ENCODE peak calls at places on chromosomes 5 and 9, in seven cellular contexts. One of them, this sample, is unnamed.
A peak's percentile ranks its signal among the peaks of the same experiment; 100 is the strongest.

GRCh38 chr5:160605266-160605665 is 183.6 kb downstream of the PTTG1 start:
- DNase-seq in GM23338: no peak
- DNase-seq in aorta: no peak
- DNase-seq in cardiac fibroblast: no peak
- DNase-seq in right cardiac atrium: no peak
- DNase-seq in endodermal cell: no peak
- DNase-seq in colonic mucosa: no peak
- DNase-seq in this sample: no peak

GRCh38 chr5:38023353-38023752 is 183.5 kb upstream of the GDNF start:
- DNase-seq in colonic mucosa: no peak
- DNase-seq in GM23338: no peak
- DNase-seq in right cardiac atrium: no peak
- DNase-seq in cardiac fibroblast: no peak
- DNase-seq in endodermal cell: no peak
- DNase-seq in aorta: no peak
- DNase-seq in this sample: no peak

GRCh38 chr5:111016801-111017200 is 54.7 kb upstream of the TSLP start:
- DNase-seq in colonic mucosa: no peak
- DNase-seq in GM23338: no peak
- DNase-seq in aorta: no peak
- DNase-seq in endodermal cell: no peak
- DNase-seq in cardiac fibroblast: peak; percentile 79
- DNase-seq in right cardiac atrium: no peak
- DNase-seq in this sample: no peak

GRCh38 chr5:181047921-181048320 is 7.9 kb downstream of the BTNL9 start:
- DNase-seq in cardiac fibroblast: no peak
- DNase-seq in GM23338: no peak
- DNase-seq in colonic mucosa: no peak
- DNase-seq in aorta: no peak
- DNase-seq in endodermal cell: no peak
- DNase-seq in right cardiac atrium: no peak
- DNase-seq in this sample: no peak

GRCh38 chr5:157143127-157143959 is 678 bp upstream of the MED7 start:
- DNase-seq in right cardiac atrium: peak; percentile 60
- DNase-seq in GM23338: peak; percentile 18
- DNase-seq in colonic mucosa: peak; percentile 59
- DNase-seq in cardiac fibroblast: peak; percentile 46
- DNase-seq in endodermal cell: peak; percentile 45
- DNase-seq in aorta: peak; percentile 71
- DNase-seq in this sample: peak; percentile 64

GRCh38 chr5:14696851-14697250 is 32.3 kb downstream of the OTULIN start:
- DNase-seq in right cardiac atrium: no peak
- DNase-seq in colonic mucosa: no peak
- DNase-seq in GM23338: no peak
- DNase-seq in aorta: no peak
- DNase-seq in cardiac fibroblast: no peak
- DNase-seq in endodermal cell: no peak
- DNase-seq in this sample: no peak

GRCh38 chr9:132877818-132878694 is at the start of gene AK8:
- DNase-seq in right cardiac atrium: peak; percentile 78
- DNase-seq in aorta: peak; percentile 76
- DNase-seq in GM23338: peak; percentile 85
- DNase-seq in endodermal cell: peak; percentile 89
- DNase-seq in cardiac fibroblast: peak; percentile 82
- DNase-seq in colonic mucosa: peak; percentile 68
- DNase-seq in this sample: peak; percentile 78

GRCh38 chr5:61289241-61289640 is 42.8 kb upstream of the ZSWIM6 start:
- DNase-seq in aorta: no peak
- DNase-seq in right cardiac atrium: no peak
- DNase-seq in GM23338: peak; percentile 41
- DNase-seq in cardiac fibroblast: no peak
- DNase-seq in endodermal cell: peak; percentile 89
- DNase-seq in colonic mucosa: no peak
- DNase-seq in this sample: no peak

GRCh38 chr5:2261002-2261703 is 378.4 kb upstream of the IRX4 start:
- DNase-seq in aorta: no peak
- DNase-seq in cardiac fibroblast: no peak
- DNase-seq in GM23338: no peak
- DNase-seq in endodermal cell: peak; percentile 32
- DNase-seq in colonic mucosa: no peak
- DNase-seq in right cardiac atrium: no peak
- DNase-seq in this sample: no peak

GRCh38 chr9:9003184-9003583 is 1203.6 kb upstream of the DMAC1 start:
- DNase-seq in colonic mucosa: peak; percentile 19
- DNase-seq in endodermal cell: peak; percentile 57
- DNase-seq in aorta: no peak
- DNase-seq in right cardiac atrium: peak; percentile 9
- DNase-seq in cardiac fibroblast: no peak
- DNase-seq in GM23338: peak; percentile 48
- DNase-seq in this sample: peak; percentile 73

GRCh38 chr5:168578506-168579205 is 512 bp downstream of the PANK3 start:
- DNase-seq in endodermal cell: no peak
- DNase-seq in cardiac fibroblast: no peak
- DNase-seq in aorta: no peak
- DNase-seq in GM23338: peak; percentile 67
- DNase-seq in colonic mucosa: no peak
- DNase-seq in right cardiac atrium: no peak
- DNase-seq in this sample: peak; percentile 74

GRCh38 chr5:158492850-158493249 is 606.9 kb downstream of the EBF1 start:
- DNase-seq in GM23338: no peak
- DNase-seq in cardiac fibroblast: no peak
- DNase-seq in aorta: no peak
- DNase-seq in endodermal cell: no peak
- DNase-seq in colonic mucosa: no peak
- DNase-seq in right cardiac atrium: no peak
- DNase-seq in this sample: no peak

GRCh38 chr5:109654455-109654854 is 35.3 kb upstream of the MAN2A1 start:
- DNase-seq in cardiac fibroblast: no peak
- DNase-seq in GM23338: no peak
- DNase-seq in right cardiac atrium: no peak
- DNase-seq in aorta: no peak
- DNase-seq in colonic mucosa: no peak
- DNase-seq in endodermal cell: no peak
- DNase-seq in this sample: no peak

GRCh38 chr5:113183694-113184093 is 207.1 kb downstream of the DCP2 start:
- DNase-seq in colonic mucosa: no peak
- DNase-seq in aorta: no peak
- DNase-seq in right cardiac atrium: no peak
- DNase-seq in cardiac fibroblast: no peak
- DNase-seq in GM23338: no peak
- DNase-seq in endodermal cell: peak; percentile 18
- DNase-seq in this sample: no peak

GRCh38 chr5:138949223-138949574 is 74.1 kb upstream of the LRRTM2 start:
- DNase-seq in cardiac fibroblast: no peak
- DNase-seq in GM23338: no peak
- DNase-seq in endodermal cell: no peak
- DNase-seq in colonic mucosa: no peak
- DNase-seq in aorta: no peak
- DNase-seq in right cardiac atrium: no peak
- DNase-seq in this sample: no peak

GRCh38 chr5:181186902-181187499 is 18.0 kb downstream of the TRIM7 start:
- DNase-seq in GM23338: peak; percentile 37
- DNase-seq in aorta: peak; percentile 14
- DNase-seq in cardiac fibroblast: no peak
- DNase-seq in endodermal cell: no peak
- DNase-seq in right cardiac atrium: no peak
- DNase-seq in colonic mucosa: no peak
- DNase-seq in this sample: no peak

GRCh38 chr5:174714751-174715150 is 9.6 kb upstream of the MSX2 start:
- DNase-seq in aorta: no peak
- DNase-seq in right cardiac atrium: no peak
- DNase-seq in GM23338: no peak
- DNase-seq in cardiac fibroblast: no peak
- DNase-seq in colonic mucosa: no peak
- DNase-seq in endodermal cell: no peak
- DNase-seq in this sample: no peak

GRCh38 chr5:74179701-74180100 is 460.8 kb downstream of the ENC1 start:
- DNase-seq in aorta: no peak
- DNase-seq in right cardiac atrium: no peak
- DNase-seq in colonic mucosa: no peak
- DNase-seq in cardiac fibroblast: no peak
- DNase-seq in endodermal cell: no peak
- DNase-seq in GM23338: no peak
- DNase-seq in this sample: no peak

GRCh38 chr5:151675225-151675955 is 11.3 kb downstream of the SPARC start:
- DNase-seq in GM23338: peak; percentile 51
- DNase-seq in cardiac fibroblast: peak; percentile 71
- DNase-seq in endodermal cell: no peak
- DNase-seq in aorta: no peak
- DNase-seq in colonic mucosa: no peak
- DNase-seq in right cardiac atrium: no peak
- DNase-seq in this sample: no peak

GRCh38 chr5:151678146-151678545 is 8.6 kb downstream of the SPARC start:
- DNase-seq in GM23338: no peak
- DNase-seq in cardiac fibroblast: peak; percentile 67
- DNase-seq in right cardiac atrium: no peak
- DNase-seq in endodermal cell: no peak
- DNase-seq in colonic mucosa: no peak
- DNase-seq in aorta: no peak
- DNase-seq in this sample: no peak

GRCh38 chr5:151675956-151676712 is 10.6 kb downstream of the SPARC start:
- DNase-seq in endodermal cell: peak; percentile 67
- DNase-seq in cardiac fibroblast: no peak
- DNase-seq in colonic mucosa: no peak
- DNase-seq in GM23338: peak; percentile 18
- DNase-seq in aorta: no peak
- DNase-seq in right cardiac atrium: no peak
- DNase-seq in this sample: no peak

GRCh38 chr5:151678713-151679112 is 8.0 kb downstream of the SPARC start:
- DNase-seq in aorta: no peak
- DNase-seq in cardiac fibroblast: no peak
- DNase-seq in GM23338: no peak
- DNase-seq in colonic mucosa: no peak
- DNase-seq in endodermal cell: no peak
- DNase-seq in right cardiac atrium: no peak
- DNase-seq in this sample: no peak

GRCh38 chr5:151676719-151677118 is 10.0 kb downstream of the SPARC start:
- DNase-seq in cardiac fibroblast: peak; percentile 54
- DNase-seq in endodermal cell: no peak
- DNase-seq in right cardiac atrium: no peak
- DNase-seq in colonic mucosa: no peak
- DNase-seq in GM23338: no peak
- DNase-seq in aorta: no peak
- DNase-seq in this sample: no peak
- H3K4me3 ChIP-seq in cardiac fibroblast: no peak overlapping the region
- H3K4me3 ChIP-seq in endodermal cell: no peak overlapping the region
- H3K4me3 ChIP-seq in right cardiac atrium: no peak overlapping the region
- H3K4me3 ChIP-seq in colonic mucosa: no peak overlapping the region
- H3K4me3 ChIP-seq in GM23338: no peak overlapping the region
- H3K4me3 ChIP-seq in aorta: no peak overlapping the region
- H3K4me3 ChIP-seq in this sample: no peak overlapping the region

GRCh38 chr9:83536332-83536731 is 1.9 kb downstream of the FRMD3 start:
- DNase-seq in right cardiac atrium: no peak
- DNase-seq in endodermal cell: no peak
- DNase-seq in cardiac fibroblast: no peak
- DNase-seq in aorta: no peak
- DNase-seq in colonic mucosa: no peak
- DNase-seq in GM23338: no peak
- DNase-seq in this sample: no peak
- H3K4me3 ChIP-seq in right cardiac atrium: peak overlapping the region; percentile 30
- H3K4me3 ChIP-seq in endodermal cell: no peak overlapping the region
- H3K4me3 ChIP-seq in cardiac fibroblast: no peak overlapping the region
- H3K4me3 ChIP-seq in aorta: no peak overlapping the region
- H3K4me3 ChIP-seq in colonic mucosa: no peak overlapping the region
- H3K4me3 ChIP-seq in GM23338: no peak overlapping the region
- H3K4me3 ChIP-seq in this sample: no peak overlapping the region

GRCh38 chr5:134503088-134503936 is 22.2 kb upstream of the JADE2 start:
- DNase-seq in endodermal cell: peak; percentile 85
- DNase-seq in right cardiac atrium: peak; percentile 88
- DNase-seq in cardiac fibroblast: peak; percentile 97
- DNase-seq in colonic mucosa: peak; percentile 65
- DNase-seq in aorta: peak; percentile 91
- DNase-seq in GM23338: peak; percentile 64
- DNase-seq in this sample: peak; percentile 27

GRCh38 chr5:134502259-134502658 is 23.2 kb upstream of the JADE2 start:
- DNase-seq in cardiac fibroblast: no peak
- DNase-seq in right cardiac atrium: no peak
- DNase-seq in aorta: no peak
- DNase-seq in GM23338: no peak
- DNase-seq in colonic mucosa: no peak
- DNase-seq in endodermal cell: no peak
- DNase-seq in this sample: no peak

GRCh38 chr5:134504629-134505300 is 20.7 kb upstream of the JADE2 start:
- DNase-seq in right cardiac atrium: no peak
- DNase-seq in aorta: no peak
- DNase-seq in cardiac fibroblast: no peak
- DNase-seq in colonic mucosa: no peak
- DNase-seq in endodermal cell: no peak
- DNase-seq in GM23338: no peak
- DNase-seq in this sample: no peak

GRCh38 chr5:134506054-134507039 is 19.1 kb upstream of the JADE2 start:
- DNase-seq in colonic mucosa: peak; percentile 98
- DNase-seq in cardiac fibroblast: peak; percentile 69
- DNase-seq in right cardiac atrium: peak; percentile 87
- DNase-seq in GM23338: peak; percentile 82
- DNase-seq in endodermal cell: peak; percentile 94
- DNase-seq in aorta: peak; percentile 43
- DNase-seq in this sample: peak; percentile 74

GRCh38 chr5:134503937-134504437 is 21.5 kb upstream of the JADE2 start:
- DNase-seq in GM23338: no peak
- DNase-seq in cardiac fibroblast: no peak
- DNase-seq in right cardiac atrium: no peak
- DNase-seq in endodermal cell: no peak
- DNase-seq in colonic mucosa: no peak
- DNase-seq in aorta: no peak
- DNase-seq in this sample: no peak
- H3K4me3 ChIP-seq in GM23338: no peak overlapping the region
- H3K4me3 ChIP-seq in cardiac fibroblast: no peak overlapping the region
- H3K4me3 ChIP-seq in right cardiac atrium: no peak overlapping the region
- H3K4me3 ChIP-seq in endodermal cell: no peak overlapping the region
- H3K4me3 ChIP-seq in colonic mucosa: no peak overlapping the region
- H3K4me3 ChIP-seq in aorta: no peak overlapping the region
- H3K4me3 ChIP-seq in this sample: no peak overlapping the region

DNA sequence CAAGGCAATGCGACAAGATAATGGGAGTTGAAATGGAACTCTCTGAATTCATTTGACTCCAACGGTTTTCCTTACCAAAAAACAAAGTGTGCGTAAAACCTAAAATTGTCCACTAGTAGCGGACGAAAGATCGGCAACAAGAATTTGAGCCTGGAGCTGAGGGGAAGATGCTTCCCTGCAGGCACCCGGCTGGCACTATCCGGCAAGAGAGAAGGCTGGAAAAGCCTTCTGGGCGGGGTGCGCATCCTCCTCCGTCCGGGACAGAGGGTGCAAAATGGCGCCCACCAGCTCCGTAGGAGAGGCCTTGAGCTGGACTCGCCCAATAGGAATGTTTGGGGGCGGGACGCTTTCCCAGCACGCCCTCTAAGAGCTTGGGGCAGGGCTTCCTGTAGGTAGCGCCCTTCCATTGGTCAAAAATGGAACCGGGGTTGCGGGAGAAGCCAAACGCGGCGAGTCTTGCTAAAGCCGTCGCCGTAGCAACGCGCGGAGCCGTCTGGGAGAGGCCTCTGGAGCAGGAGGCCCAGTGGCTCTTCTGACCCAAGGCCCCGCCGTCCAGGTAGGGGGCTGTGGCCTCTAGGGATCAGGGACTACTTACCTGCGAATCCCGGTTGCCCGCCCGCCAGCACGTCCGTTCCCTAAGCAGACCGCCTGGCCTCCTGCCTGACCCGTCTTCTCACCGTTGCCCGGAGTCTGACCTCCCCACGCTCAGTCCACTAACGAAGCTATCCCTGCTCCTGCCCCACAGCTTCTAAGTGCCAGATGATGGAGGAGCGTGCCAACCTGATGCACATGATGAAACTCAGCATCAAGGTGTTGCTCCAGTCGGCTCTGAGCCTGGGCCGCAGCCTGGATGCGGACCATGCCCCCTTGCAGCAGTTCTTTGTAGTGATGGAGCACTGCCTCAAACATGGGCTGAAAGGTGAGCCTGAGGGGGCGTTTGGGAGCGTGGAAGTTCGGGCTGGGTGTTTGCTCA is 9.2 kb downstream of the RUFY1 start:
- DNase-seq in right cardiac atrium: peak; percentile 98
- DNase-seq in aorta: peak; percentile 98
- DNase-seq in endodermal cell: peak; percentile 99
- DNase-seq in colonic mucosa: peak; percentile 99
- DNase-seq in cardiac fibroblast: peak; percentile 99
- DNase-seq in GM23338: peak; percentile 100
- DNase-seq in this sample: peak; percentile 99
- H3K4me3 ChIP-seq in right cardiac atrium: peak overlapping the region; percentile 70
- H3K4me3 ChIP-seq in aorta: peak overlapping the region; percentile 64
- H3K4me3 ChIP-seq in endodermal cell: peak overlapping the region; percentile 95
- H3K4me3 ChIP-seq in colonic mucosa: peak overlapping the region; percentile 58
- H3K4me3 ChIP-seq in cardiac fibroblast: peak overlapping the region; percentile 64
- H3K4me3 ChIP-seq in GM23338: peak overlapping the region; percentile 61
- H3K4me3 ChIP-seq in this sample: peak overlapping the region; percentile 65

This sample was measured in testis.